ENCODE peak calls at places on chromosomes 3 and 15, in ten cellular contexts. One of them, this sample, is unnamed.

GRCh38 chr3:141426404-141427034 is 58.2 kb downstream of the ZBTB38 start:
- DNase-seq in HCT116: no peak
- DNase-seq in NT2/D1: no peak
- DNase-seq in SK-N-SH: no peak
- DNase-seq in MM.1S: no peak
- DNase-seq in GM23248: peak
- DNase-seq in PC-3: no peak
- DNase-seq in H1: no peak
- DNase-seq in kidney: peak
- DNase-seq in mesendoderm: peak
- DNase-seq in this sample: no peak

GRCh38 chr3:197567900-197568685 is 12.3 kb upstream of the BDH1 start:
- DNase-seq in GM23248: no peak
- DNase-seq in HCT116: no peak
- DNase-seq in NT2/D1: no peak
- DNase-seq in SK-N-SH: peak
- DNase-seq in H1: no peak
- DNase-seq in kidney: no peak
- DNase-seq in mesendoderm: no peak
- DNase-seq in PC-3: no peak
- DNase-seq in MM.1S: no peak
- DNase-seq in this sample: no peak

GRCh38 chr3:119469378-119470189 is 821 bp downstream of the POGLUT1 start:
- DNase-seq in SK-N-SH: no peak
- DNase-seq in GM23248: peak
- DNase-seq in mesendoderm: no peak
- DNase-seq in MM.1S: peak
- DNase-seq in PC-3: peak
- DNase-seq in NT2/D1: no peak
- DNase-seq in kidney: no peak
- DNase-seq in HCT116: no peak
- DNase-seq in H1: no peak
- DNase-seq in this sample: no peak

GRCh38 chr3:59839810-59840515 is 790.1 kb upstream of the CFAP20DC start:
- DNase-seq in MM.1S: peak
- DNase-seq in SK-N-SH: no peak
- DNase-seq in HCT116: no peak
- DNase-seq in NT2/D1: no peak
- DNase-seq in kidney: no peak
- DNase-seq in PC-3: no peak
- DNase-seq in mesendoderm: no peak
- DNase-seq in GM23248: no peak
- DNase-seq in H1: no peak
- DNase-seq in this sample: no peak

GRCh38 chr3:71681224-71681668 is 44.0 kb downstream of the EIF4E3 start:
- DNase-seq in mesendoderm: peak
- DNase-seq in GM23248: peak
- DNase-seq in SK-N-SH: no peak
- DNase-seq in H1: no peak
- DNase-seq in NT2/D1: peak
- DNase-seq in PC-3: peak
- DNase-seq in kidney: no peak
- DNase-seq in HCT116: peak
- DNase-seq in MM.1S: no peak
- DNase-seq in this sample: peak

GRCh38 chr3:9007928-9008327 is 44.7 kb upstream of the RAD18 start:
- DNase-seq in HCT116: no peak
- DNase-seq in NT2/D1: no peak
- DNase-seq in kidney: no peak
- DNase-seq in GM23248: no peak
- DNase-seq in H1: no peak
- DNase-seq in SK-N-SH: no peak
- DNase-seq in mesendoderm: no peak
- DNase-seq in MM.1S: no peak
- DNase-seq in PC-3: no peak
- DNase-seq in this sample: no peak

GRCh38 chr3:177824190-177824786 is 627.0 kb upstream of the TBL1XR1 start:
- DNase-seq in kidney: peak
- DNase-seq in PC-3: peak
- DNase-seq in H1: no peak
- DNase-seq in SK-N-SH: peak
- DNase-seq in mesendoderm: no peak
- DNase-seq in HCT116: no peak
- DNase-seq in MM.1S: no peak
- DNase-seq in GM23248: peak
- DNase-seq in NT2/D1: no peak
- DNase-seq in this sample: no peak

GRCh38 chr15:33211409-33211808 is 16.9 kb upstream of the FMN1 start:
- DNase-seq in SK-N-SH: peak
- DNase-seq in GM23248: peak
- DNase-seq in HCT116: no peak
- DNase-seq in H1: no peak
- DNase-seq in NT2/D1: no peak
- DNase-seq in mesendoderm: no peak
- DNase-seq in PC-3: no peak
- DNase-seq in kidney: no peak
- DNase-seq in MM.1S: peak
- DNase-seq in this sample: no peak

GRCh38 chr3:177335728-177336127 is 138.4 kb upstream of the TBL1XR1 start:
- DNase-seq in MM.1S: no peak
- DNase-seq in SK-N-SH: no peak
- DNase-seq in PC-3: peak
- DNase-seq in HCT116: no peak
- DNase-seq in H1: no peak
- DNase-seq in NT2/D1: no peak
- DNase-seq in GM23248: peak
- DNase-seq in kidney: no peak
- DNase-seq in mesendoderm: no peak
- DNase-seq in this sample: no peak

GRCh38 chr3:67018105-67018788 is 20.1 kb downstream of the KBTBD8 start:
- DNase-seq in kidney: peak
- DNase-seq in mesendoderm: no peak
- DNase-seq in SK-N-SH: no peak
- DNase-seq in H1: no peak
- DNase-seq in PC-3: no peak
- DNase-seq in GM23248: no peak
- DNase-seq in HCT116: no peak
- DNase-seq in MM.1S: no peak
- DNase-seq in NT2/D1: no peak
- DNase-seq in this sample: no peak

GRCh38 chr3:32484437-32484836 is 18.2 kb downstream of the CMTM6 start:
- DNase-seq in GM23248: no peak
- DNase-seq in SK-N-SH: no peak
- DNase-seq in PC-3: no peak
- DNase-seq in kidney: no peak
- DNase-seq in MM.1S: no peak
- DNase-seq in H1: no peak
- DNase-seq in HCT116: no peak
- DNase-seq in NT2/D1: no peak
- DNase-seq in mesendoderm: no peak
- DNase-seq in this sample: no peak

GRCh38 chr15:90142216-90143175 is 40.2 kb upstream of the IDH2 start:
- DNase-seq in PC-3: no peak
- DNase-seq in HCT116: no peak
- DNase-seq in GM23248: no peak
- DNase-seq in kidney: peak
- DNase-seq in H1: no peak
- DNase-seq in MM.1S: no peak
- DNase-seq in mesendoderm: no peak
- DNase-seq in NT2/D1: no peak
- DNase-seq in SK-N-SH: no peak
- DNase-seq in this sample: no peak

GRCh38 chr3:123559040-123559861 is 25.6 kb downstream of the HACD2 start:
- DNase-seq in H1: no peak
- DNase-seq in MM.1S: peak
- DNase-seq in NT2/D1: peak
- DNase-seq in mesendoderm: peak
- DNase-seq in SK-N-SH: peak
- DNase-seq in PC-3: peak
- DNase-seq in GM23248: peak
- DNase-seq in kidney: no peak
- DNase-seq in HCT116: peak
- DNase-seq in this sample: peak

GRCh38 chr15:89356634-89357298 is 22.1 kb upstream of the POLG start:
- DNase-seq in NT2/D1: no peak
- DNase-seq in mesendoderm: no peak
- DNase-seq in HCT116: no peak
- DNase-seq in MM.1S: peak
- DNase-seq in SK-N-SH: peak
- DNase-seq in PC-3: peak
- DNase-seq in H1: no peak
- DNase-seq in kidney: peak
- DNase-seq in GM23248: peak
- DNase-seq in this sample: no peak

GRCh38 chr15:98883504-98883903 is 124.1 kb downstream of the PGPEP1L start:
- DNase-seq in kidney: no peak
- DNase-seq in H1: no peak
- DNase-seq in GM23248: no peak
- DNase-seq in SK-N-SH: no peak
- DNase-seq in PC-3: no peak
- DNase-seq in NT2/D1: no peak
- DNase-seq in MM.1S: no peak
- DNase-seq in HCT116: no peak
- DNase-seq in mesendoderm: no peak
- DNase-seq in this sample: no peak

GRCh38 chr3:139572847-139573672 is 33.5 kb upstream of the RBP1 start:
- DNase-seq in HCT116: no peak
- DNase-seq in PC-3: no peak
- DNase-seq in GM23248: peak
- DNase-seq in NT2/D1: no peak
- DNase-seq in H1: no peak
- DNase-seq in MM.1S: no peak
- DNase-seq in SK-N-SH: no peak
- DNase-seq in kidney: no peak
- DNase-seq in mesendoderm: no peak
- DNase-seq in this sample: peak

GRCh38 chr15:39156166-39156565 is 424.7 kb upstream of the THBS1 start:
- DNase-seq in kidney: no peak
- DNase-seq in SK-N-SH: no peak
- DNase-seq in HCT116: no peak
- DNase-seq in MM.1S: no peak
- DNase-seq in GM23248: peak
- DNase-seq in H1: no peak
- DNase-seq in NT2/D1: no peak
- DNase-seq in mesendoderm: no peak
- DNase-seq in PC-3: no peak
- DNase-seq in this sample: no peak

GRCh38 chr3:116112686-116113085 is 332.6 kb downstream of the LSAMP start:
- DNase-seq in NT2/D1: no peak
- DNase-seq in H1: no peak
- DNase-seq in mesendoderm: no peak
- DNase-seq in MM.1S: no peak
- DNase-seq in PC-3: no peak
- DNase-seq in HCT116: no peak
- DNase-seq in SK-N-SH: no peak
- DNase-seq in GM23248: peak
- DNase-seq in kidney: no peak
- DNase-seq in this sample: no peak

GRCh38 chr3:129313983-129314756 is 35.5 kb downstream of the HMCES start:
- DNase-seq in HCT116: no peak
- DNase-seq in kidney: no peak
- DNase-seq in NT2/D1: no peak
- DNase-seq in SK-N-SH: peak
- DNase-seq in H1: no peak
- DNase-seq in mesendoderm: peak
- DNase-seq in MM.1S: peak
- DNase-seq in PC-3: peak
- DNase-seq in GM23248: peak
- DNase-seq in this sample: no peak

GRCh38 chr3:13022348-13023250 is 50.6 kb downstream of the IQSEC1 start:
- DNase-seq in HCT116: no peak
- DNase-seq in SK-N-SH: peak
- DNase-seq in H1: peak
- DNase-seq in kidney: peak
- DNase-seq in PC-3: peak
- DNase-seq in GM23248: peak
- DNase-seq in MM.1S: no peak
- DNase-seq in NT2/D1: peak
- DNase-seq in mesendoderm: peak
- DNase-seq in this sample: no peak
- H3K9ac ChIP-seq in HCT116: no peak
- H3K9ac ChIP-seq in SK-N-SH: peak
- H3K9ac ChIP-seq in H1: no peak
- H3K9ac ChIP-seq in kidney: no peak
- H3K9ac ChIP-seq in PC-3: no peak
- H3K9ac ChIP-seq in GM23248: no peak
- H3K9ac ChIP-seq in MM.1S: no peak
- H3K9ac ChIP-seq in NT2/D1: peak
- H3K9ac ChIP-seq in mesendoderm: no peak
- H3K9ac ChIP-seq in this sample: no peak

GRCh38 chr15:22978691-22979068 is 1.5 kb downstream of the CYFIP1 start:
- DNase-seq in SK-N-SH: peak
- DNase-seq in HCT116: no peak
- DNase-seq in NT2/D1: no peak
- DNase-seq in PC-3: no peak
- DNase-seq in MM.1S: no peak
- DNase-seq in mesendoderm: no peak
- DNase-seq in H1: no peak
- DNase-seq in GM23248: no peak
- DNase-seq in kidney: no peak
- DNase-seq in this sample: no peak
- H3K4me3 ChIP-seq in SK-N-SH: peak
- H3K4me3 ChIP-seq in HCT116: peak
- H3K4me3 ChIP-seq in NT2/D1: peak
- H3K4me3 ChIP-seq in PC-3: peak
- H3K4me3 ChIP-seq in MM.1S: peak
- H3K4me3 ChIP-seq in mesendoderm: no peak
- H3K4me3 ChIP-seq in H1: peak
- H3K4me3 ChIP-seq in GM23248: peak
- H3K4me3 ChIP-seq in kidney: peak
- H3K4me3 ChIP-seq in this sample: peak

GRCh38 chr15:72796210-72796514 is 12.6 kb upstream of the ADPGK start:
- DNase-seq in mesendoderm: no peak
- DNase-seq in kidney: no peak
- DNase-seq in HCT116: no peak
- DNase-seq in MM.1S: peak
- DNase-seq in H1: no peak
- DNase-seq in SK-N-SH: no peak
- DNase-seq in PC-3: peak
- DNase-seq in GM23248: peak
- DNase-seq in NT2/D1: no peak
- DNase-seq in this sample: no peak
- H3K9ac ChIP-seq in mesendoderm: no peak
- H3K9ac ChIP-seq in kidney: no peak
- H3K9ac ChIP-seq in HCT116: no peak
- H3K9ac ChIP-seq in MM.1S: peak
- H3K9ac ChIP-seq in H1: no peak
- H3K9ac ChIP-seq in SK-N-SH: no peak
- H3K9ac ChIP-seq in PC-3: no peak
- H3K9ac ChIP-seq in GM23248: no peak
- H3K9ac ChIP-seq in NT2/D1: no peak
- H3K9ac ChIP-seq in this sample: no peak

DNA sequence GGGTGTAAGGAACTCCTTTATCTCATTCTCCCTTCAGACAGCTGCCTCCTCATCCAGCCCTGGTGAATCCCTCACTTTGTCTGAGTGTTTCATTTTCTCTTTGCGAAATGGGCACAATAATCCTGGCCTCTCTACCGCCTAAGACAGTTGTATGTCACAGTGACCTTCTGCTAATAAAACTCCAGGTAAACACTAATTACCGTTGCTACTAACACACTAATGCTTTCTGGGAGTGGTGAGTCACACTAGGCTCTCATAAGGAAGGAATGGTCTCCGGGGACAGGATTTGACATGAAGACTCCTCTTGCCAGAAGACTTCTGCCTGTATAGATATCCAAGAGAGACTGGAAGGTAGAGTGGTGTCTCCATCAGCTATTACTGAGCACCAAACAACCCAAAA is 71.7 kb upstream of the SNRK start:
- DNase-seq in NT2/D1: no peak
- DNase-seq in SK-N-SH: no peak
- DNase-seq in kidney: no peak
- DNase-seq in HCT116: peak
- DNase-seq in H1: no peak
- DNase-seq in GM23248: peak
- DNase-seq in MM.1S: no peak
- DNase-seq in PC-3: peak
- DNase-seq in mesendoderm: no peak
- DNase-seq in this sample: no peak
- H3K4me3 ChIP-seq in NT2/D1: no peak
- H3K4me3 ChIP-seq in SK-N-SH: no peak
- H3K4me3 ChIP-seq in kidney: no peak
- H3K4me3 ChIP-seq in HCT116: no peak
- H3K4me3 ChIP-seq in H1: no peak
- H3K4me3 ChIP-seq in GM23248: no peak
- H3K4me3 ChIP-seq in MM.1S: no peak
- H3K4me3 ChIP-seq in PC-3: no peak
- H3K4me3 ChIP-seq in mesendoderm: no peak
- H3K4me3 ChIP-seq in this sample: no peak

This sample was measured in SK-N-MC.